ENCODE peak calls at places on chromosome 13, in ten cellular contexts. One of them, this sample, is unnamed.

GRCh38 chr13:102847272-102848234 is 1.7 kb downstream of the ERCC5 start:
- DNase-seq in Panc1: no peak
- DNase-seq in HL-60: no peak
- DNase-seq in GM23338: peak
- DNase-seq in esophagus muscularis mucosa: no peak
- DNase-seq in breast epithelium: no peak
- DNase-seq in K562: no peak
- DNase-seq in transverse colon: no peak
- DNase-seq in stomach: no peak
- DNase-seq in endothelial cell of umbilical vein: peak
- DNase-seq in this sample: no peak

GRCh38 chr13:43865892-43866291 is 13.6 kb downstream of the CCDC122 start:
- DNase-seq in Panc1: no peak
- DNase-seq in HL-60: no peak
- DNase-seq in GM23338: no peak
- DNase-seq in esophagus muscularis mucosa: no peak
- DNase-seq in breast epithelium: no peak
- DNase-seq in K562: no peak
- DNase-seq in transverse colon: no peak
- DNase-seq in stomach: no peak
- DNase-seq in endothelial cell of umbilical vein: no peak
- DNase-seq in this sample: no peak

GRCh38 chr13:40309881-40310280 is 356.6 kb downstream of the FOXO1 start:
- DNase-seq in Panc1: no peak
- DNase-seq in HL-60: no peak
- DNase-seq in GM23338: no peak
- DNase-seq in esophagus muscularis mucosa: no peak
- DNase-seq in breast epithelium: no peak
- DNase-seq in K562: no peak
- DNase-seq in transverse colon: no peak
- DNase-seq in stomach: no peak
- DNase-seq in endothelial cell of umbilical vein: no peak
- DNase-seq in this sample: no peak

GRCh38 chr13:79781829-79782540 is 301.0 kb downstream of the NDFIP2 start:
- DNase-seq in Panc1: no peak
- DNase-seq in HL-60: no peak
- DNase-seq in GM23338: no peak
- DNase-seq in esophagus muscularis mucosa: no peak
- DNase-seq in breast epithelium: no peak
- DNase-seq in K562: no peak
- DNase-seq in transverse colon: no peak
- DNase-seq in stomach: no peak
- DNase-seq in endothelial cell of umbilical vein: no peak
- DNase-seq in this sample: no peak

GRCh38 chr13:94825507-94825906 is 113.2 kb upstream of the SOX21 start:
- DNase-seq in Panc1: no peak
- DNase-seq in HL-60: no peak
- DNase-seq in GM23338: peak
- DNase-seq in esophagus muscularis mucosa: no peak
- DNase-seq in breast epithelium: peak
- DNase-seq in K562: no peak
- DNase-seq in transverse colon: peak
- DNase-seq in stomach: peak
- DNase-seq in endothelial cell of umbilical vein: no peak
- DNase-seq in this sample: no peak

GRCh38 chr13:51955841-51956603 is 55.2 kb downstream of the ATP7B start:
- DNase-seq in Panc1: no peak
- DNase-seq in HL-60: no peak
- DNase-seq in GM23338: no peak
- DNase-seq in esophagus muscularis mucosa: no peak
- DNase-seq in breast epithelium: no peak
- DNase-seq in K562: peak
- DNase-seq in transverse colon: peak
- DNase-seq in stomach: no peak
- DNase-seq in endothelial cell of umbilical vein: no peak
- DNase-seq in this sample: no peak

GRCh38 chr13:85528578-85529215 is 270.5 kb downstream of the SLITRK6 start:
- DNase-seq in Panc1: no peak
- DNase-seq in HL-60: no peak
- DNase-seq in GM23338: no peak
- DNase-seq in esophagus muscularis mucosa: no peak
- DNase-seq in breast epithelium: no peak
- DNase-seq in K562: no peak
- DNase-seq in transverse colon: no peak
- DNase-seq in stomach: no peak
- DNase-seq in endothelial cell of umbilical vein: no peak
- DNase-seq in this sample: no peak

GRCh38 chr13:21674271-21675009 is 3.6 kb downstream of the FGF9 start:
- DNase-seq in Panc1: no peak
- DNase-seq in HL-60: no peak
- DNase-seq in GM23338: peak
- DNase-seq in esophagus muscularis mucosa: peak
- DNase-seq in breast epithelium: no peak
- DNase-seq in K562: peak
- DNase-seq in transverse colon: peak
- DNase-seq in stomach: no peak
- DNase-seq in endothelial cell of umbilical vein: no peak
- DNase-seq in this sample: no peak

GRCh38 chr13:51771418-51772104 is 32.4 kb downstream of the DHRS12 start:
- DNase-seq in Panc1: no peak
- DNase-seq in HL-60: no peak
- DNase-seq in GM23338: no peak
- DNase-seq in esophagus muscularis mucosa: no peak
- DNase-seq in breast epithelium: no peak
- DNase-seq in K562: no peak
- DNase-seq in transverse colon: no peak
- DNase-seq in stomach: no peak
- DNase-seq in endothelial cell of umbilical vein: no peak
- DNase-seq in this sample: no peak

GRCh38 chr13:26951581-26952177 is 191.1 kb upstream of the GPR12 start:
- DNase-seq in Panc1: no peak
- DNase-seq in HL-60: no peak
- DNase-seq in GM23338: no peak
- DNase-seq in esophagus muscularis mucosa: no peak
- DNase-seq in breast epithelium: no peak
- DNase-seq in K562: no peak
- DNase-seq in transverse colon: peak
- DNase-seq in stomach: peak
- DNase-seq in endothelial cell of umbilical vein: no peak
- DNase-seq in this sample: no peak

GRCh38 chr13:45851171-45851889 is at the start of gene SIAH3:
- DNase-seq in Panc1: no peak
- DNase-seq in HL-60: no peak
- DNase-seq in GM23338: peak
- DNase-seq in esophagus muscularis mucosa: no peak
- DNase-seq in breast epithelium: no peak
- DNase-seq in K562: no peak
- DNase-seq in transverse colon: no peak
- DNase-seq in stomach: no peak
- DNase-seq in endothelial cell of umbilical vein: peak
- DNase-seq in this sample: no peak

GRCh38 chr13:80239571-80240255 is 101.2 kb downstream of the SPRY2 start:
- DNase-seq in Panc1: no peak
- DNase-seq in HL-60: no peak
- DNase-seq in GM23338: no peak
- DNase-seq in esophagus muscularis mucosa: no peak
- DNase-seq in breast epithelium: no peak
- DNase-seq in K562: no peak
- DNase-seq in transverse colon: no peak
- DNase-seq in stomach: no peak
- DNase-seq in endothelial cell of umbilical vein: no peak
- DNase-seq in this sample: no peak

GRCh38 chr13:51589793-51590192 is 5.5 kb downstream of the WDFY2 start:
- DNase-seq in Panc1: no peak
- DNase-seq in HL-60: no peak
- DNase-seq in GM23338: no peak
- DNase-seq in esophagus muscularis mucosa: no peak
- DNase-seq in breast epithelium: no peak
- DNase-seq in K562: no peak
- DNase-seq in transverse colon: no peak
- DNase-seq in stomach: no peak
- DNase-seq in endothelial cell of umbilical vein: peak
- DNase-seq in this sample: no peak

GRCh38 chr13:112873851-112874750 is 94.9 kb upstream of the MCF2L start:
- DNase-seq in Panc1: peak
- DNase-seq in HL-60: peak
- DNase-seq in GM23338: peak
- DNase-seq in esophagus muscularis mucosa: peak
- DNase-seq in breast epithelium: peak
- DNase-seq in K562: peak
- DNase-seq in transverse colon: peak
- DNase-seq in stomach: peak
- DNase-seq in endothelial cell of umbilical vein: peak
- DNase-seq in this sample: no peak

GRCh38 chr13:112877066-112877465 is 91.9 kb upstream of the MCF2L start:
- DNase-seq in Panc1: no peak
- DNase-seq in HL-60: no peak
- DNase-seq in GM23338: no peak
- DNase-seq in esophagus muscularis mucosa: no peak
- DNase-seq in breast epithelium: no peak
- DNase-seq in K562: no peak
- DNase-seq in transverse colon: no peak
- DNase-seq in stomach: no peak
- DNase-seq in endothelial cell of umbilical vein: no peak
- DNase-seq in this sample: no peak

GRCh38 chr13:112876305-112877000 is 92.6 kb upstream of the MCF2L start:
- DNase-seq in Panc1: no peak
- DNase-seq in HL-60: no peak
- DNase-seq in GM23338: no peak
- DNase-seq in esophagus muscularis mucosa: no peak
- DNase-seq in breast epithelium: no peak
- DNase-seq in K562: no peak
- DNase-seq in transverse colon: no peak
- DNase-seq in stomach: no peak
- DNase-seq in endothelial cell of umbilical vein: no peak
- DNase-seq in this sample: no peak

GRCh38 chr13:112875627-112876026 is 93.4 kb upstream of the MCF2L start:
- DNase-seq in Panc1: no peak
- DNase-seq in HL-60: no peak
- DNase-seq in GM23338: no peak
- DNase-seq in esophagus muscularis mucosa: no peak
- DNase-seq in breast epithelium: no peak
- DNase-seq in K562: no peak
- DNase-seq in transverse colon: no peak
- DNase-seq in stomach: no peak
- DNase-seq in endothelial cell of umbilical vein: no peak
- DNase-seq in this sample: no peak

DNA sequence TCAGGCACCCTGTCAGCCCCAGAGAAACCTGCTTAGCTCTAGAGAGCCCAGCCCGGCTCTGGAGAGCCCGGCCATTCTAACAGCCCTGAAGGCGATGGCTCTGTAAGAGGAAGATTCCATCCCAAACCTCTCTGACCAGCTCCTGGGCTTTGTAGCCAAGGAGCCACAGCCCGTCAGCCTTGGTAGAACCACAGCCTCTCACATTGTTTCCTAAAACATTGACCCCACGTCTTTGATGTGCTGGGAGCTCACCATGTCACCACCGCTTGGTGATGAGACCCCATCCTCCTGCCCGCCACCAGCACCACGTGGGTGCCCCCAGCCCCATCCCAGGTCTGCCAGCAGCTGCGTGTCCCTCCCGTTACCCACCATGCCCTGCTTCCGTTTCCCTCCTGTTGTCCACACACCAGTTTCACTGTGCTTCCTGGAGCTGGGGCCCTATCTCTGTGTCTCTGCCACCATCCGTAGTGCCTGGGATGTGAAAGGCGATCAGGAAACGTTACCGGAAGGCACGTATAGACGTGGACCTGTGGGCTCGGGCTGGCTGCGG is 94.2 kb upstream of the MCF2L start:
- DNase-seq in Panc1: no peak
- DNase-seq in HL-60: no peak
- DNase-seq in GM23338: no peak
- DNase-seq in esophagus muscularis mucosa: no peak
- DNase-seq in breast epithelium: no peak
- DNase-seq in K562: no peak
- DNase-seq in transverse colon: no peak
- DNase-seq in stomach: no peak
- DNase-seq in endothelial cell of umbilical vein: no peak
- DNase-seq in this sample: no peak
- TF ChIP-seq CTCF in Panc1: no peak
- TF ChIP-seq CTCF in HL-60: no peak
- TF ChIP-seq CTCF in GM23338: no peak
- TF ChIP-seq CTCF in esophagus muscularis mucosa: peak
- TF ChIP-seq CTCF in breast epithelium: no peak
- TF ChIP-seq CTCF in K562: no peak
- TF ChIP-seq CTCF in transverse colon: peak
- TF ChIP-seq CTCF in stomach: no peak
- TF ChIP-seq CTCF in endothelial cell of umbilical vein: no peak
- TF ChIP-seq CTCF in this sample: no peak

GRCh38 chr13:25180795-25181537 is 8.9 kb upstream of the AMER2 start:
- DNase-seq in Panc1: no peak
- DNase-seq in HL-60: no peak
- DNase-seq in GM23338: no peak
- DNase-seq in esophagus muscularis mucosa: peak
- DNase-seq in breast epithelium: no peak
- DNase-seq in K562: no peak
- DNase-seq in transverse colon: no peak
- DNase-seq in stomach: no peak
- DNase-seq in endothelial cell of umbilical vein: no peak
- DNase-seq in this sample: no peak
- H3K4me3 ChIP-seq in Panc1: no peak
- H3K4me3 ChIP-seq in HL-60: no peak
- H3K4me3 ChIP-seq in GM23338: no peak
- H3K4me3 ChIP-seq in esophagus muscularis mucosa: no peak
- H3K4me3 ChIP-seq in breast epithelium: no peak
- H3K4me3 ChIP-seq in K562: no peak
- H3K4me3 ChIP-seq in transverse colon: no peak
- H3K4me3 ChIP-seq in stomach: no peak
- H3K4me3 ChIP-seq in endothelial cell of umbilical vein: no peak
- H3K4me3 ChIP-seq in this sample: no peak

DNA sequence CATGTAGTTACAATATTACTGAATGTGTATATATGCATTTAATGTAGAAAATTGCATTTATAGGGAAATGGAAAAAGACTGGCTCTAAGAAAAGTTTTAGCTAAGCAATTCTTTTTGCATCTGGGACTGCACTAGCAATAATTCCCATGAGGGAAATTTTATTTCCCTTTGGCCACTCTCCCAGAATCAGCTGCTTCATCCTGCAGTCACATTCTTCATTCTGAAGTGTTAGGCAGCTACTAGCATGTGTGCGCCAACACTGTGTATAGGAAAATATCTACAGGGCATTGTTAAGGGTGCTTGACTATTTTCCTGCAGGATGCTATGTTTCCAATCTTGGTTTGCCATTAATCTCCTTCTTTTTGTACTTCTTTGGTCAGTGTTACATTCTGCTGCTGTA is 312.8 kb upstream of the PCDH20 start:
- DNase-seq in Panc1: peak
- DNase-seq in HL-60: no peak
- DNase-seq in GM23338: no peak
- DNase-seq in esophagus muscularis mucosa: no peak
- DNase-seq in breast epithelium: no peak
- DNase-seq in K562: no peak
- DNase-seq in transverse colon: no peak
- DNase-seq in stomach: no peak
- DNase-seq in endothelial cell of umbilical vein: peak
- DNase-seq in this sample: no peak
- TF ChIP-seq POLR2AphosphoS5 in Panc1: no peak
- TF ChIP-seq POLR2AphosphoS5 in HL-60: no peak
- TF ChIP-seq POLR2AphosphoS5 in GM23338: no peak
- TF ChIP-seq POLR2AphosphoS5 in esophagus muscularis mucosa: no peak
- TF ChIP-seq POLR2AphosphoS5 in breast epithelium: no peak
- TF ChIP-seq POLR2AphosphoS5 in K562: no peak
- TF ChIP-seq POLR2AphosphoS5 in transverse colon: no peak
- TF ChIP-seq POLR2AphosphoS5 in stomach: no peak
- TF ChIP-seq POLR2AphosphoS5 in endothelial cell of umbilical vein: no peak
- TF ChIP-seq POLR2AphosphoS5 in this sample: no peak

GRCh38 chr13:62320129-62320724 is 904.6 kb upstream of the PCDH20 start:
- DNase-seq in Panc1: peak
- DNase-seq in HL-60: peak
- DNase-seq in GM23338: peak
- DNase-seq in esophagus muscularis mucosa: no peak
- DNase-seq in breast epithelium: no peak
- DNase-seq in K562: no peak
- DNase-seq in transverse colon: no peak
- DNase-seq in stomach: no peak
- DNase-seq in endothelial cell of umbilical vein: peak
- DNase-seq in this sample: no peak
- TF ChIP-seq CTCF in Panc1: no peak
- TF ChIP-seq CTCF in HL-60: peak
- TF ChIP-seq CTCF in GM23338: peak
- TF ChIP-seq CTCF in esophagus muscularis mucosa: peak
- TF ChIP-seq CTCF in breast epithelium: peak
- TF ChIP-seq CTCF in K562: no peak
- TF ChIP-seq CTCF in transverse colon: no peak
- TF ChIP-seq CTCF in stomach: peak
- TF ChIP-seq CTCF in endothelial cell of umbilical vein: peak
- TF ChIP-seq CTCF in this sample: no peak